ENCODE peak calls at places on chromosome 11, in five cellular contexts. T is LHCN-M2; X is stimulated activated CD4-positive, alpha-beta T cell treated with anti-CD3 and anti-CD28 coated beads, Interleukin-4, amount 100 ng/mL, for 48 hours; G is glutamatergic neuron; O is fibroblast of pulmonary artery. P is an unnamed sample.

GRCh38 chr11:46367244-46367915 is 14.1 kb upstream of the MDK start:
- DNase-seq in O (peak), T (peak), X (no peak), G (peak), P (peak)

GRCh38 chr11:119843760-119844330 is 114.8 kb upstream of the NECTIN1 start:
- DNase-seq in T (no peak), G (no peak), X (no peak), O (no peak), P (peak)

GRCh38 chr11:88164320-88164719 is 10.9 kb downstream of the RAB38 start:
- DNase-seq in O (no peak), T (no peak), G (no peak), X (no peak), P (no peak)

GRCh38 chr11:124536520-124536919 is 6.9 kb downstream of the OR8B12 start:
- DNase-seq in O (peak), G (no peak), X (no peak), T (peak), P (peak)

GRCh38 chr11:129236850-129237249 is 44.7 kb upstream of the ARHGAP32 start:
- DNase-seq in T (no peak), G (no peak), X (no peak), O (no peak), P (no peak)

GRCh38 chr11:133996671-133997070 is 39.9 kb upstream of the IGSF9B start:
- DNase-seq in T (no peak), G (no peak), X (no peak), O (no peak), P (no peak)

GRCh38 chr11:116390963-116391362 is 381.8 kb downstream of the BUD13 start:
- DNase-seq in X (no peak), T (no peak), O (no peak), G (no peak), P (no peak)

GRCh38 chr11:94780432-94780831 is 12.3 kb downstream of the AMOTL1 start:
- DNase-seq in X (no peak), T (no peak), G (no peak), O (no peak), P (no peak)

GRCh38 chr11:11279956-11280689 is 72.9 kb downstream of the CSNK2A3 start:
- DNase-seq in O (peak), T (peak), X (no peak), G (no peak), P (peak)

GRCh38 chr11:67666676-67667489 is 7.5 kb downstream of the ALDH3B2 start:
- DNase-seq in G (no peak), T (no peak), O (no peak), X (no peak), P (no peak)

GRCh38 chr11:72812968-72813739 is 1.1 kb upstream of the ATG16L2 start:
- DNase-seq in O (peak), G (peak), X (peak), T (peak), P (peak)

GRCh38 chr11:101748572-101748971 is 164.8 kb upstream of the TRPC6 start:
- DNase-seq in X (no peak), T (no peak), O (no peak), G (no peak), P (no peak)

GRCh38 chr11:119696378-119697157 is 32.4 kb downstream of the NECTIN1 start:
- DNase-seq in X (no peak), G (no peak), O (no peak), T (no peak), P (no peak)

GRCh38 chr11:46724088-46724487 is 5.1 kb downstream of the F2 start:
- DNase-seq in T (no peak), G (peak), O (no peak), X (no peak), P (no peak)

GRCh38 chr11:132115454-132115853 is 745.0 kb downstream of the NTM start:
- DNase-seq in X (no peak), O (peak), T (peak), G (no peak), P (peak)

GRCh38 chr11:28144808-28145207 is 36.6 kb downstream of the METTL15 start:
- DNase-seq in O (peak), T (peak), G (no peak), X (no peak), P (peak)

GRCh38 chr11:117189191-117189940 is 9.8 kb upstream of the TAGLN start:
- DNase-seq in G (peak), O (no peak), T (no peak), X (no peak), P (no peak)

GRCh38 chr11:17810736-17811135 is 76.2 kb downstream of the KCNC1 start:
- DNase-seq in O (peak), G (peak), T (peak), X (no peak), P (peak)